ENCODE peak calls at places on chromosome 19, in ten cellular contexts. One of them, this sample, is unnamed.
A peak's percentile ranks its signal among the peaks of the same experiment; 100 is the strongest.

GRCh38 chr19:49570138-49570856 is 10.1 kb downstream of the NOSIP start:
- DNase-seq in WTC11: peak; percentile 62
- DNase-seq in brain microvascular endothelial cell: peak; percentile 75
- DNase-seq in NCI-H146: peak; percentile 85
- DNase-seq in neuronal stem cell: peak; percentile 87
- DNase-seq in fibroblast of lung: peak; percentile 71
- DNase-seq in DMS153: peak; percentile 55
- DNase-seq in BJ: no peak
- DNase-seq in GM18507: peak; percentile 77
- DNase-seq in fibroblast of mammary gland: peak; percentile 91
- DNase-seq in this sample: no peak

GRCh38 chr19:1651548-1652394 is 644 bp downstream of the TCF3 start:
- DNase-seq in BJ: no peak
- DNase-seq in neuronal stem cell: peak; percentile 42
- DNase-seq in fibroblast of lung: peak; percentile 37
- DNase-seq in fibroblast of mammary gland: peak; percentile 25
- DNase-seq in NCI-H146: peak; percentile 33
- DNase-seq in DMS153: no peak
- DNase-seq in GM18507: no peak
- DNase-seq in WTC11: no peak
- DNase-seq in brain microvascular endothelial cell: no peak
- DNase-seq in this sample: no peak

GRCh38 chr19:48390188-48391099 is 907 bp downstream of the KDELR1 start:
- DNase-seq in DMS153: no peak
- DNase-seq in neuronal stem cell: no peak
- DNase-seq in fibroblast of mammary gland: peak; percentile 55
- DNase-seq in brain microvascular endothelial cell: peak; percentile 54
- DNase-seq in NCI-H146: peak; percentile 59
- DNase-seq in fibroblast of lung: peak; percentile 62
- DNase-seq in WTC11: peak; percentile 81
- DNase-seq in GM18507: no peak
- DNase-seq in BJ: no peak
- DNase-seq in this sample: no peak

GRCh38 chr19:21398851-21399250 is 1.9 kb downstream of the ZNF493 start:
- DNase-seq in fibroblast of lung: peak; percentile 15
- DNase-seq in GM18507: no peak
- DNase-seq in WTC11: no peak
- DNase-seq in fibroblast of mammary gland: peak; percentile 87
- DNase-seq in BJ: no peak
- DNase-seq in neuronal stem cell: no peak
- DNase-seq in NCI-H146: no peak
- DNase-seq in DMS153: no peak
- DNase-seq in brain microvascular endothelial cell: no peak
- DNase-seq in this sample: no peak

GRCh38 chr19:48110350-48110966 is at the start of gene PLA2G4C:
- DNase-seq in GM18507: peak; percentile 97
- DNase-seq in NCI-H146: peak; percentile 96
- DNase-seq in fibroblast of lung: peak; percentile 84
- DNase-seq in brain microvascular endothelial cell: peak; percentile 87
- DNase-seq in neuronal stem cell: peak; percentile 78
- DNase-seq in DMS153: peak; percentile 59
- DNase-seq in BJ: peak; percentile 71
- DNase-seq in fibroblast of mammary gland: peak; percentile 87
- DNase-seq in WTC11: peak; percentile 89
- DNase-seq in this sample: peak; percentile 37

GRCh38 chr19:2607712-2608601 is 94.5 kb downstream of the GNG7 start:
- DNase-seq in neuronal stem cell: no peak
- DNase-seq in BJ: no peak
- DNase-seq in DMS153: no peak
- DNase-seq in fibroblast of mammary gland: no peak
- DNase-seq in NCI-H146: no peak
- DNase-seq in WTC11: no peak
- DNase-seq in GM18507: no peak
- DNase-seq in brain microvascular endothelial cell: no peak
- DNase-seq in fibroblast of lung: no peak
- DNase-seq in this sample: no peak

GRCh38 chr19:34662919-34663318 is 14.0 kb downstream of the SCGB2B2 start:
- DNase-seq in WTC11: peak; percentile 60
- DNase-seq in fibroblast of lung: no peak
- DNase-seq in GM18507: no peak
- DNase-seq in BJ: no peak
- DNase-seq in DMS153: no peak
- DNase-seq in brain microvascular endothelial cell: no peak
- DNase-seq in NCI-H146: peak; percentile 33
- DNase-seq in fibroblast of mammary gland: peak; percentile 25
- DNase-seq in neuronal stem cell: no peak
- DNase-seq in this sample: no peak

GRCh38 chr19:13270514-13271105 is 120.4 kb downstream of the IER2 start:
- DNase-seq in NCI-H146: no peak
- DNase-seq in brain microvascular endothelial cell: no peak
- DNase-seq in BJ: no peak
- DNase-seq in DMS153: no peak
- DNase-seq in fibroblast of mammary gland: no peak
- DNase-seq in WTC11: no peak
- DNase-seq in GM18507: no peak
- DNase-seq in fibroblast of lung: no peak
- DNase-seq in neuronal stem cell: no peak
- DNase-seq in this sample: no peak

GRCh38 chr19:35107541-35107939 is 8.1 kb upstream of the FXYD3 start:
- DNase-seq in NCI-H146: no peak
- DNase-seq in fibroblast of lung: peak; percentile 49
- DNase-seq in WTC11: no peak
- DNase-seq in GM18507: no peak
- DNase-seq in DMS153: no peak
- DNase-seq in brain microvascular endothelial cell: peak; percentile 22
- DNase-seq in BJ: no peak
- DNase-seq in neuronal stem cell: no peak
- DNase-seq in fibroblast of mammary gland: peak; percentile 56
- DNase-seq in this sample: no peak

GRCh38 chr19:55692681-55693081 is 17.7 kb downstream of the EPN1 start:
- DNase-seq in brain microvascular endothelial cell: no peak
- DNase-seq in WTC11: no peak
- DNase-seq in BJ: no peak
- DNase-seq in GM18507: no peak
- DNase-seq in neuronal stem cell: no peak
- DNase-seq in NCI-H146: no peak
- DNase-seq in DMS153: no peak
- DNase-seq in fibroblast of mammary gland: no peak
- DNase-seq in fibroblast of lung: no peak
- DNase-seq in this sample: no peak

GRCh38 chr19:10921199-10921879 is 7.1 kb downstream of the YIPF2 start:
- DNase-seq in NCI-H146: no peak
- DNase-seq in BJ: no peak
- DNase-seq in fibroblast of lung: no peak
- DNase-seq in GM18507: no peak
- DNase-seq in WTC11: no peak
- DNase-seq in DMS153: no peak
- DNase-seq in neuronal stem cell: no peak
- DNase-seq in brain microvascular endothelial cell: no peak
- DNase-seq in fibroblast of mammary gland: no peak
- DNase-seq in this sample: no peak

GRCh38 chr19:19820774-19821315 is 705 bp downstream of the ZNF506 start:
- DNase-seq in NCI-H146: no peak
- DNase-seq in fibroblast of mammary gland: peak; percentile 1
- DNase-seq in neuronal stem cell: no peak
- DNase-seq in brain microvascular endothelial cell: peak; percentile 3
- DNase-seq in DMS153: no peak
- DNase-seq in BJ: no peak
- DNase-seq in GM18507: no peak
- DNase-seq in fibroblast of lung: no peak
- DNase-seq in WTC11: no peak
- DNase-seq in this sample: no peak

GRCh38 chr19:6359517-6359916 is 1.8 kb upstream of the CLPP start:
- DNase-seq in NCI-H146: no peak
- DNase-seq in neuronal stem cell: no peak
- DNase-seq in BJ: no peak
- DNase-seq in DMS153: no peak
- DNase-seq in GM18507: no peak
- DNase-seq in brain microvascular endothelial cell: no peak
- DNase-seq in fibroblast of mammary gland: no peak
- DNase-seq in WTC11: no peak
- DNase-seq in fibroblast of lung: no peak
- DNase-seq in this sample: no peak

GRCh38 chr19:48992571-48993174 is 436 bp downstream of the GYS1 start:
- DNase-seq in BJ: no peak
- DNase-seq in fibroblast of lung: no peak
- DNase-seq in brain microvascular endothelial cell: no peak
- DNase-seq in DMS153: no peak
- DNase-seq in fibroblast of mammary gland: no peak
- DNase-seq in NCI-H146: peak; percentile 49
- DNase-seq in neuronal stem cell: no peak
- DNase-seq in WTC11: no peak
- DNase-seq in GM18507: no peak
- DNase-seq in this sample: no peak

GRCh38 chr19:7494416-7495098 is 5.7 kb upstream of the PEX11G start:
- DNase-seq in brain microvascular endothelial cell: peak; percentile 43
- DNase-seq in DMS153: no peak
- DNase-seq in BJ: no peak
- DNase-seq in fibroblast of mammary gland: peak; percentile 18
- DNase-seq in fibroblast of lung: peak; percentile 31
- DNase-seq in NCI-H146: peak; percentile 42
- DNase-seq in GM18507: no peak
- DNase-seq in neuronal stem cell: no peak
- DNase-seq in WTC11: no peak
- DNase-seq in this sample: no peak

GRCh38 chr19:17107546-17108452 is 32.2 kb downstream of the MYO9B start:
- DNase-seq in neuronal stem cell: no peak
- DNase-seq in fibroblast of mammary gland: peak; percentile 98
- DNase-seq in BJ: peak; percentile 93
- DNase-seq in GM18507: no peak
- DNase-seq in DMS153: peak; percentile 34
- DNase-seq in fibroblast of lung: peak; percentile 96
- DNase-seq in WTC11: no peak
- DNase-seq in NCI-H146: peak; percentile 77
- DNase-seq in brain microvascular endothelial cell: peak; percentile 95
- DNase-seq in this sample: no peak

GRCh38 chr19:5536337-5536894 is 31.3 kb downstream of the TINCR start:
- DNase-seq in WTC11: peak; percentile 91
- DNase-seq in BJ: peak; percentile 1
- DNase-seq in brain microvascular endothelial cell: peak; percentile 25
- DNase-seq in DMS153: peak; percentile 30
- DNase-seq in fibroblast of lung: peak; percentile 72
- DNase-seq in NCI-H146: peak; percentile 64
- DNase-seq in GM18507: no peak
- DNase-seq in neuronal stem cell: peak; percentile 85
- DNase-seq in fibroblast of mammary gland: peak; percentile 14
- DNase-seq in this sample: no peak

GRCh38 chr19:38224014-38224862 is at the start of gene DPF1:
- DNase-seq in fibroblast of lung: peak; percentile 69
- DNase-seq in WTC11: peak; percentile 92
- DNase-seq in brain microvascular endothelial cell: peak; percentile 70
- DNase-seq in neuronal stem cell: peak; percentile 77
- DNase-seq in NCI-H146: peak; percentile 91
- DNase-seq in BJ: no peak
- DNase-seq in DMS153: peak; percentile 29
- DNase-seq in GM18507: peak; percentile 78
- DNase-seq in fibroblast of mammary gland: peak; percentile 55
- DNase-seq in this sample: no peak

GRCh38 chr19:18519962-18520847 is 1.7 kb downstream of the ELL start:
- DNase-seq in DMS153: peak; percentile 32
- DNase-seq in fibroblast of lung: peak; percentile 85
- DNase-seq in BJ: peak; percentile 34
- DNase-seq in neuronal stem cell: peak; percentile 39
- DNase-seq in NCI-H146: peak; percentile 56
- DNase-seq in WTC11: peak; percentile 67
- DNase-seq in GM18507: no peak
- DNase-seq in brain microvascular endothelial cell: peak; percentile 67
- DNase-seq in fibroblast of mammary gland: peak; percentile 85
- DNase-seq in this sample: no peak

GRCh38 chr19:49486710-49487276 is 615 bp upstream of the RPL13A start:
- DNase-seq in GM18507: no peak
- DNase-seq in neuronal stem cell: no peak
- DNase-seq in fibroblast of lung: no peak
- DNase-seq in fibroblast of mammary gland: no peak
- DNase-seq in BJ: no peak
- DNase-seq in WTC11: no peak
- DNase-seq in DMS153: no peak
- DNase-seq in brain microvascular endothelial cell: no peak
- DNase-seq in NCI-H146: no peak
- DNase-seq in this sample: no peak

GRCh38 chr19:570315-570714 is 2.1 kb upstream of the BSG start:
- DNase-seq in brain microvascular endothelial cell: no peak
- DNase-seq in GM18507: no peak
- DNase-seq in BJ: no peak
- DNase-seq in neuronal stem cell: no peak
- DNase-seq in fibroblast of lung: no peak
- DNase-seq in WTC11: no peak
- DNase-seq in NCI-H146: no peak
- DNase-seq in DMS153: no peak
- DNase-seq in fibroblast of mammary gland: no peak
- DNase-seq in this sample: no peak

GRCh38 chr19:4580021-4580901 is 20.8 kb upstream of the SEMA6B start:
- DNase-seq in NCI-H146: no peak
- DNase-seq in DMS153: no peak
- DNase-seq in BJ: no peak
- DNase-seq in fibroblast of lung: no peak
- DNase-seq in GM18507: no peak
- DNase-seq in brain microvascular endothelial cell: no peak
- DNase-seq in fibroblast of mammary gland: no peak
- DNase-seq in neuronal stem cell: no peak
- DNase-seq in WTC11: peak; percentile 77
- DNase-seq in this sample: no peak

GRCh38 chr19:15862444-15862843 is 35.4 kb downstream of the CYP4F2 start:
- DNase-seq in fibroblast of lung: no peak
- DNase-seq in NCI-H146: no peak
- DNase-seq in WTC11: no peak
- DNase-seq in fibroblast of mammary gland: no peak
- DNase-seq in neuronal stem cell: no peak
- DNase-seq in DMS153: no peak
- DNase-seq in brain microvascular endothelial cell: no peak
- DNase-seq in BJ: no peak
- DNase-seq in GM18507: no peak
- DNase-seq in this sample: no peak

This sample was measured in NCI-H187 treated with DMSO at 0.1 percent for 48 hours.